ENCODE peak calls at places on chromosomes 1 and 21, in seven cellular contexts. I is coronary artery, T is OCI-LY7, G is AG04450, L is right lobe of liver, X is heart right ventricle, N is A549. K is an unnamed sample.

GRCh38 chr21:21101911-21102310 is 103.7 kb downstream of the NCAM2 start:
- DNase-seq in L (no peak), G (peak), I (no peak), X (no peak), T (no peak), N (no peak), K (peak)

GRCh38 chr1:97097404-97097925 is 375.9 kb downstream of the PTBP2 start:
- DNase-seq in I (no peak), L (no peak), G (no peak), N (no peak), X (no peak), T (no peak), K (no peak)

GRCh38 chr21:42614811-42615342 is 38.5 kb upstream of the PDE9A start:
- DNase-seq in N (peak), T (peak), X (no peak), G (no peak), I (no peak), L (peak), K (peak)

GRCh38 chr1:26094076-26094669 is 17.5 kb upstream of the PDIK1L start:
- DNase-seq in I (no peak), X (peak), G (no peak), N (no peak), T (no peak), L (no peak), K (no peak)

GRCh38 chr1:182338806-182339370 is 52.7 kb downstream of the GLUL start:
- DNase-seq in L (no peak), N (no peak), G (no peak), T (no peak), X (no peak), I (no peak), K (no peak)

GRCh38 chr21:23021481-23021880 is 2023.3 kb downstream of the NCAM2 start:
- DNase-seq in G (no peak), X (peak), T (no peak), N (no peak), L (peak), I (no peak), K (no peak)

GRCh38 chr1:76901158-76901767 is 34.0 kb downstream of the ST6GALNAC5 start:
- DNase-seq in X (no peak), G (peak), I (no peak), L (peak), T (peak), N (peak), K (peak)

GRCh38 chr1:206681359-206681758 is 3.3 kb upstream of the MAPKAPK2 start:
- DNase-seq in T (no peak), N (no peak), L (no peak), I (no peak), G (no peak), X (no peak), K (no peak)

GRCh38 chr1:28526886-28527285 is 21.0 kb downstream of the RCC1 start:
- DNase-seq in T (no peak), N (no peak), I (no peak), L (no peak), G (no peak), X (no peak), K (no peak)

GRCh38 chr1:91765880-91766443 is 120.0 kb downstream of the TGFBR3 start:
- DNase-seq in I (no peak), T (no peak), X (no peak), L (no peak), N (no peak), G (no peak), K (no peak)

GRCh38 chr1:168091063-168091462 is 45.7 kb downstream of the GPR161 start:
- DNase-seq in T (no peak), N (no peak), I (no peak), X (no peak), G (no peak), L (no peak), K (no peak)

GRCh38 chr1:22380024-22380785 is 71.4 kb upstream of the ZBTB40 start:
- DNase-seq in N (peak), G (no peak), T (no peak), X (no peak), I (no peak), L (no peak), K (no peak)
- TF ChIP-seq CTCF in N (no peak), G (no peak), T (no peak), X (no peak), I (no peak), L (peak), K (no peak)

DNA sequence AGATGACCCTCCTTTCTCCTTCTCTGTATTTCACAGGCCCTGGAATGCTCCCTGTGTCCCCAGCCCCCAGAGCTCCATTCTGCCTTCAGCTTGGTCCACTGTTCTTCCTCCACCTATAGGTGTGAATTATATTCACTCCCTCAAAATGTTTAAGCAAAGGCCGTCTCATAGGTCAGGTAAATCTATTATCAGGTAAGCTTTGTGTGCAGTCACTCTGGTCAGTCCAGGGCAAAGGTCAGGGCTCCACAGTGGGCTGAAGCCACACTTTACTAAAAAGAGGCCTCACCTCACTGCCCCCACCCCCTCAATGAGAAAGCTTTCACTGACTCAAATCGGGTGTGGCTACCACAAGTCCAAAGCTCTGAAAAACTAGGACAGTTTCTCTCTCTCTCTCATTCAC is 65.9 kb downstream of the DNTTIP2 start:
- DNase-seq in X (no peak), T (no peak), L (no peak), G (no peak), N (no peak), I (no peak), K (no peak)
- TF ChIP-seq CTCF in X (no peak), T (peak), L (no peak), G (no peak), N (no peak), I (no peak), K (no peak)

GRCh38 chr1:163874070-163874469 is 552.3 kb downstream of the NUF2 start:
- DNase-seq in N (no peak), I (no peak), X (no peak), T (peak), G (no peak), L (no peak), K (no peak)
- TF ChIP-seq CTCF in N (no peak), I (no peak), X (peak), T (peak), G (peak), L (peak), K (peak)

GRCh38 chr1:160608057-160608456 is 28.8 kb upstream of the CD84 start:
- DNase-seq in I (no peak), X (no peak), N (no peak), T (no peak), L (no peak), G (no peak), K (no peak)

GRCh38 chr1:160606611-160607010 is 27.3 kb upstream of the CD84 start:
- DNase-seq in L (no peak), N (no peak), G (no peak), I (no peak), X (no peak), T (no peak), K (no peak)

GRCh38 chr1:160607051-160608032 is 28.0 kb upstream of the CD84 start:
- DNase-seq in L (peak), X (no peak), G (peak), I (no peak), T (peak), N (peak), K (peak)

GRCh38 chr1:160605792-160606520 is 26.7 kb upstream of the CD84 start:
- DNase-seq in X (no peak), N (no peak), L (no peak), G (no peak), I (no peak), T (no peak), K (no peak)

DNA sequence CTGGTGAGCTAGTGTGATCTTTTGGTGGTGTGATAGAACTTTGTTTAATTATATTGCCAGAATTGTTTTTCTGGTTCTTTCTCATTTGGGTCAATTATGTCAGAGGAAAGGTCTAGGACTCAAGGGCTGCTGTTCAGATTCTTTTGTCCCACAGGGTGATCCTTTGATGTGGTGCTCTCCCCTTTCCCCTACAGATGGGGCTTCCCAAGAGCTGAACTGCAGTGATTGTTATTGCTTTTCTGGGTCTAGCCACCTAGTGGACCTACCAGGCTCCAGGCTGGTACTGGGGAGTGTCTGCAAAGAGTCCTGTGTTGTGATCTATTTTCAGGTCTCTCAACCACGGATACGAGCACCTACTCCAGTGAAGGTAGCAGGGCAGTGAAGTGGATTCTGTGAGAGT is 25.9 kb upstream of the CD84 start:
- DNase-seq in X (no peak), L (no peak), I (no peak), G (no peak), T (no peak), N (no peak), K (no peak)
- TF ChIP-seq CTCF in X (no peak), L (no peak), I (no peak), G (no peak), T (no peak), N (no peak), K (no peak)

GRCh38 chr1:1460540-1461130 is 10.9 kb upstream of the ATAD3B start:
- DNase-seq in X (no peak), N (no peak), T (no peak), L (no peak), I (no peak), G (no peak), K (no peak)

GRCh38 chr1:1462318-1462966 is 9.1 kb upstream of the ATAD3B start:
- DNase-seq in L (no peak), T (peak), G (no peak), N (no peak), X (peak), I (no peak), K (no peak)

GRCh38 chr1:1463312-1463711 is 8.3 kb upstream of the ATAD3B start:
- DNase-seq in T (no peak), N (no peak), X (no peak), L (no peak), I (no peak), G (no peak), K (no peak)

DNA sequence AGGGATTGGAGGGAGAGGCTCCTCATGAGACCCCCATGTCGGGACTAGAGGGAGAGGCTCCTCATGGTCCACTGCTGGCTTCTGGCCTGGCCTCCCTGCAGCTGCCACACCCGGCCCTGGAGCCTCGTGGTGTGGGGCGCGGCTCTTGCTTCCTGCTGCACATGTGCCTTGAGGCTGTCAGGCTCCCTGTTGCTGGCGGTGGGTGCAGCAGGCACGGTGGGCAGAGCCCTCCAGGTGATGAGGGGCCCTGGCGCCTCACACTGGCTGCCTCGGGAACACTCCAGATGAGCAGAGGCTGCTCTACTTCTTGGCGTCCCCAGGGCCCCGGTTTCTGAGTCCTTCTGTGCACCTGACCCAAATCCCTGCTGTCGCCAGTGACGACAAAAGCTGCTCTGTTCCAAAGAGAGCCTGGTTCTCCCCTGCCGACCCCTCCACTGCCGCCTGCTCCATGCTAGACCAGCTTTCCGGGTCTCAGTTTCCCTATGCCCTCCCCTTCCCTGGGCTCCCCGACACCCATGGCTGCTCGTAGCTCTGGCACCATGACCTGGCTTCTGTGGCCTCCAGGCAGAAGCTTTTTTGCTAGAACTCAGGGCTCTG is 9.7 kb upstream of the ATAD3B start:
- DNase-seq in T (no peak), N (no peak), X (no peak), G (no peak), L (no peak), I (no peak), K (no peak)
- TF ChIP-seq CTCF in T (peak), N (no peak), X (no peak), G (no peak), L (no peak), I (no peak), K (no peak)

K was measured in nephron progenitor cell.